ENCODE peak calls at places on chromosomes 3 and 15, in five cellular contexts. H, P, K, Z and T are unnamed samples.

GRCh38 chr3:184682671-184683070 is 29.2 kb downstream of the MAGEF1 start:
- DNase-seq in H (no peak), P (no peak), Z (no peak), K (no peak), T (no peak)

GRCh38 chr3:52429031-52429430 is 15.9 kb downstream of the SEMA3G start:
- DNase-seq in H (no peak), K (no peak), P (no peak), Z (no peak), T (no peak)

GRCh38 chr3:27610800-27611199 is 111.3 kb downstream of the EOMES start:
- DNase-seq in P (no peak), K (no peak), H (no peak), Z (no peak), T (no peak)

GRCh38 chr3:10088256-10088655 is 19.8 kb downstream of the FANCD2OS start:
- DNase-seq in P (no peak), Z (no peak), K (no peak), H (no peak), T (no peak)

GRCh38 chr15:98799991-98800390 is 151.7 kb downstream of the IGF1R start:
- DNase-seq in H (no peak), K (no peak), P (no peak), Z (no peak), T (no peak)

GRCh38 chr3:52317601-52318000 is 1.5 kb downstream of the DNAH1 start:
- DNase-seq in H (no peak), K (peak), P (peak), Z (peak), T (no peak)

GRCh38 chr15:92772626-92773244 is 117.2 kb upstream of the FAM174B start:
- DNase-seq in Z (no peak), P (no peak), K (no peak), H (no peak), T (no peak)

GRCh38 chr3:32934150-32934742 is 17.2 kb upstream of the CCR4 start:
- DNase-seq in K (peak), P (no peak), Z (no peak), H (no peak), T (no peak)

GRCh38 chr3:81022339-81022738 is 739.1 kb downstream of the GBE1 start:
- DNase-seq in P (no peak), K (no peak), Z (no peak), H (no peak), T (no peak)

GRCh38 chr15:57133127-57133968 is 214.9 kb downstream of the TCF12 start:
- DNase-seq in Z (no peak), P (peak), H (no peak), K (no peak), T (no peak)

GRCh38 chr3:190616627-190617026 is 102.7 kb downstream of the IL1RAP start:
- DNase-seq in K (no peak), P (no peak), Z (no peak), H (no peak), T (no peak)

GRCh38 chr3:171516765-171517164 is 56.6 kb upstream of the TNIK start:
- DNase-seq in H (no peak), Z (no peak), P (no peak), K (no peak), T (no peak)

GRCh38 chr15:36313021-36313420 is 266.4 kb upstream of the CDIN1 start:
- DNase-seq in P (no peak), H (no peak), Z (no peak), K (no peak), T (no peak)

GRCh38 chr3:58299839-58300516 is 6.1 kb upstream of the RPP14 start:
- DNase-seq in P (no peak), H (no peak), Z (no peak), K (no peak), T (no peak)

GRCh38 chr3:194089357-194090177 is 46.4 kb upstream of the HES1 start:
- DNase-seq in H (peak), P (no peak), K (peak), Z (no peak), T (peak)

GRCh38 chr3:197007296-197007940 is 22.2 kb downstream of the MELTF start:
- DNase-seq in K (no peak), P (no peak), Z (no peak), H (no peak), T (no peak)

GRCh38 chr15:67506775-67507747 is 13.9 kb upstream of the C15orf61 start:
- DNase-seq in H (no peak), P (no peak), Z (no peak), K (no peak), T (no peak)